ENCODE peak calls at places on chromosomes 1 and 21, in five cellular contexts. P is stomach, E is transverse colon, K is K562, I is sigmoid colon. A is an unnamed sample.

GRCh38 chr1:53526451-53527101 is 67.4 kb downstream of the DMRTB1 start:
- DNase-seq in P (peak), E (no peak), K (no peak), I (peak), A (peak)

GRCh38 chr1:26237230-26237966 is 3.4 kb downstream of the CEP85 start:
- DNase-seq in P (no peak), E (no peak), K (peak), I (no peak), A (no peak)

GRCh38 chr1:150876111-150876434 is 326 bp downstream of the ARNT start:
- DNase-seq in P (peak), E (no peak), K (no peak), I (no peak), A (no peak)

GRCh38 chr1:110542730-110543129 is 23.8 kb upstream of the KCNA10 start:
- DNase-seq in P (no peak), E (no peak), K (peak), I (no peak), A (no peak)

GRCh38 chr1:238642231-238642630 is 744.1 kb upstream of the CHRM3 start:
- DNase-seq in P (no peak), E (no peak), K (no peak), I (no peak), A (no peak)

GRCh38 chr1:185812934-185813333 is 78.7 kb downstream of the HMCN1 start:
- DNase-seq in P (no peak), E (no peak), K (no peak), I (no peak), A (no peak)

GRCh38 chr1:220113136-220113695 is 19.3 kb downstream of the IARS2 start:
- DNase-seq in P (no peak), E (no peak), K (peak), I (no peak), A (no peak)

GRCh38 chr21:8992731-8993174 is 1528.6 kb upstream of the TPTE start:
- DNase-seq in P (no peak), E (no peak), K (peak), I (peak), A (no peak)

GRCh38 chr1:203084588-203085527 is 954 bp downstream of the MYOG start:
- DNase-seq in P (peak), E (no peak), K (peak), I (peak), A (no peak)

GRCh38 chr1:30844631-30845030 is 63.9 kb downstream of the SDC3 start:
- DNase-seq in P (no peak), E (no peak), K (no peak), I (no peak), A (no peak)

GRCh38 chr1:108142773-108143394 is 57.3 kb downstream of the SLC25A24 start:
- DNase-seq in P (no peak), E (no peak), K (peak), I (no peak), A (no peak)

GRCh38 chr1:222893255-222893654 is 78.4 kb downstream of the DISP1 start:
- DNase-seq in P (no peak), E (no peak), K (no peak), I (no peak), A (no peak)

GRCh38 chr1:39409055-39409816 is 82.2 kb upstream of the BMP8A start:
- DNase-seq in P (peak), E (peak), K (no peak), I (peak), A (peak)

DNA sequence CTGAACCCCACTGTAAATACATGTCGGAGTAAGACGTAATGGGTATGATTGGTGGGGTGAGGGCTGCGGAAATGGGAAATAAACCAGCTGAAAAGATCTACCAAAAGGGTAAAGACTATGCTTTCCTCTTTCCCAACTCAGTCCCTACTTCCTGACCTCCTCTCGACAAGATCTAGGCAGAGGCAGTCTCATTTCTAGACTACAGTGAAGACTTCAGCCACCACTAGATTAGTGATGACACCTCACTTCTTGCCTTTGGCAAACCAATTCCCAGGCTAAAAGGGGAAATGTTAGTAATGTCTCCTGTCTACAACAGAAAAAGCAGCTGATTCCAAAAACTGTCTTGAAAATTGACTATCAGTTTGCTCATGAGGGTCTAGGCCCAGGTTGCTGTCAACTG is 219.9 kb downstream of the ASTN1 start:
- DNase-seq in P (no peak), E (no peak), K (no peak), I (no peak), A (no peak)
- TF ChIP-seq CTCF in P (no peak), E (no peak), K (no peak), I (no peak), A (no peak)

DNA sequence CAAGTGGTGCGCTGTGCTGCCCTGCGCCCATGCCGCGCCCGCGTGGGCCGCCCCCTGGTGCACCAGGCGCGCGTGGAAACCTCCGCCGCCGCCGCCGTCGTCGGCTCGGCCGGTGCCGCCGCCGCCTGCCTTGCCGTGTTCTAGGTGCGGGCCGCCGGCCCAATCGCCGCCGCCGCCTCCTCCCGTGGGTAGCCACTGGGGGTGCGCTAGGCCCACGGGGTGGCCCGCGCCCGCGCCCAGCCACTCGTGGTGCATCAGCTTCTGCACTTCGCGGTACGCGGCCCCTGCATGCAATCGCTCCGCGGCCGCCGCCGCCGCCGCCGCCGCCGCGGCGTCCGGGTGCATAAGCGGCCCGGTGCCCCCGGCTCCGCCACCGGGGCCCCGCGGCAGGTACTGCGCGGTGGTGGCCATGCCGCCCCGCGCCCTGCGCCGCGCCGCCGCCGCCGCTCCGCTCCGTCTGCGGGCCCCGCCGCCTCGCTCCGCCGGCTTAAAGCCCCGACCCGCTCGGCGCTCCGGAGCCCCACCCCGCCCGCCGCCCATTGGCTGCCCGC is at the start of gene POU3F1:
- DNase-seq in P (no peak), E (no peak), K (no peak), I (no peak), A (peak)
- TF ChIP-seq EP300 in P (no peak), E (no peak), K (no peak), I (no peak), A (no peak)

DNA sequence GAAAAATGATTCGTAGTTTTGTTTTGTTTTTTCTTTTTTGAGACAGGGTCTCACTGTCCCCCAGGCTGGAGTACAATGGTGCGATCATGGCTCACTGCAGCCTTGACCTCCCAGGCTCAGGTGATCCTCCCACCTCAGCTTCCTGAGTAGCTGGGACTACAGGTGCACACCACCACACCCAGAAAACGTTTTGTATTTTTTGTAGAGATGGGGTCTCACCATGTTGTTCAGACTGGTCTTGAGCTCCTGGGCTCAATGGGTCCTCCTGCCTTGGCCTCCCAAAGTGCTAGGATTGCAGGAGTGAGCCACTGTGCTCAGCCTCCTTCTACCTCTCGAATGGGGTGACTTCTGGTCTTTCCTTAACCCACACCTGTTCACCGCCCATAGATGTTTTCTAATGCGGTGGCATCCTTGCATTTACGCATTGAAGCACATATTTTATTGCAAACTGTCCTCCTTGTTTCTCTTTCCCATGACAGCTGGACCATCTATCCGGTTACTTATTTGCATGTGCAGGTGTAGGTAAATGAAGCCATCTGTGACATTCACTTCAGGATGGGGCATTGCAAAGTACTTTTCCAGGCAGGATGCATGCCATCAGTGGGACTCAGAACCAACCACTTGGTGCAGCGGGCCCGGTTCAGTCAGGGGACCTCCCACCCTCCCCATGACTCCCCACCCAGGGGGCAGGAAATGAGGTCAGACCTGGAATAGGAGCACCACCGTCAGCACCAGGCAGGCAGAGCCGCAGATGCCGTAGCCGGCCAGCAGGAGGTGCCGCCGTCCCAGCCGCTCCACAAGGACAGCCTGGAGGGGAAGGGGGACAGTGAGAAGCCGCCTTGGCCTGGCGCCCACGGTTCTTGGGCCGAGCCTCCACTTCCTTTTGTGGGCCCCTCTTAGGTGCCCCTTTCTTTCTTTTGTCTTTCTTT is 16.5 kb downstream of the SLC2A7 start:
- DNase-seq in P (peak), E (peak), K (peak), I (no peak), A (peak)
- TF ChIP-seq CTCF in P (no peak), E (peak), K (peak), I (peak), A (peak)

GRCh38 chr21:34511787-34512451 is at the start of gene KCNE1:
- DNase-seq in P (no peak), E (no peak), K (no peak), I (peak), A (no peak)
- TF ChIP-seq EP300 in P (no peak), E (no peak), K (no peak), I (no peak), A (no peak)

GRCh38 chr1:109191377-109191776 is 22.3 kb upstream of the SARS1 start:
- DNase-seq in P (no peak), E (no peak), K (peak), I (no peak), A (no peak)
- TF ChIP-seq CTCF in P (no peak), E (no peak), K (peak), I (no peak), A (no peak)

GRCh38 chr1:240004086-240004749 is 87.5 kb upstream of the FMN2 start:
- DNase-seq in P (no peak), E (no peak), K (peak), I (no peak), A (no peak)

GRCh38 chr1:240000634-240001033 is 91.0 kb upstream of the FMN2 start:
- DNase-seq in P (no peak), E (no peak), K (no peak), I (no peak), A (no peak)

GRCh38 chr1:239998312-239998649 is 93.4 kb upstream of the FMN2 start:
- DNase-seq in P (no peak), E (no peak), K (no peak), I (no peak), A (no peak)

GRCh38 chr1:239999170-239999569 is 92.5 kb upstream of the FMN2 start:
- DNase-seq in P (no peak), E (no peak), K (no peak), I (no peak), A (no peak)

DNA sequence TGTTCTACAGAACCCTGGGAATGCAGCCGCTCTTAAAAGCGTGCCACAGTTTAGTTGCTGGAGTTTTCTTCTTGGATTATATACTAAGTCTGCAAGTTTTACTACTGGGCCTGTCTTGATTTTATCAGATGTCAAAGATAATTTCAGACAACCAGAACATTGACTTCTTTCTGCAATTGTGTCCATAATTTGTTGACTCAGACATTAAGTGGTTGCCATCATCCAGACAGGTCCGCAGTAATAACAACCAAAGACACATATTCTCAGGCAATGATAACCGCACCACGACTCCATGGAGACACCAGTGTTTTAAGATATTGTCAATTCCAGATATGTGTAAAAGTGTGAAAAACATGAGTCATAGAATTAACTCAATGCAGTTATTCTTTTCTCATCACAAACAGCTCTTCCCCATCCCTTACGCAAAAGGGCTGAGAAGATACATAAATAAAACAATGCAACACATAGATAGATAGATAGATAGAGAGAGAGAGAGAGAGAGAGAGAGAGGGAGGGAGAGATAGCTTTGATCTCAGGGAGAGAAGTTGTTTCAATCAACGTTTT is 90.4 kb upstream of the FMN2 start:
- DNase-seq in P (no peak), E (no peak), K (no peak), I (no peak), A (no peak)
- TF ChIP-seq EP300 in P (no peak), E (no peak), K (no peak), I (no peak), A (no peak)